ENCODE peak calls at places on chromosomes 5 and 9, in nine cellular contexts. L is activated CD4-positive, CD25-positive, alpha-beta regulatory T cell treated with anti-CD3 and anti-CD28 coated beads, Interleukin-2, amount 50 U/mL, for 72 hours; R is cardiac fibroblast; A is lung microvascular endothelial cell; J is GM12891; M is nucleus accumbens; I is HuH-7; V is NAMALWA; S is NCI-H2107. P is an unnamed sample.

GRCh38 chr5:2981035-2981434 is 229.6 kb upstream of the IRX2 start:
- DNase-seq in L (no peak), R (no peak), A (no peak), J (no peak), M (no peak), I (no peak), V (no peak), S (no peak), P (no peak)

GRCh38 chr5:127205147-127205546 is 85.4 kb upstream of the MEGF10 start:
- DNase-seq in L (no peak), R (no peak), A (no peak), J (no peak), M (no peak), I (no peak), V (no peak), S (no peak), P (no peak)

GRCh38 chr9:97985058-97985861 is 2.1 kb downstream of the ANP32B start:
- DNase-seq in L (no peak), R (peak), A (peak), J (no peak), M (no peak), I (no peak), V (peak), S (no peak), P (peak)

GRCh38 chr9:96021616-96022444 is 146.3 kb downstream of the ERCC6L2 start:
- DNase-seq in L (no peak), R (no peak), A (no peak), J (no peak), M (no peak), I (peak), V (no peak), S (no peak), P (no peak)

GRCh38 chr5:144332265-144332664 is 161.6 kb downstream of the KCTD16 start:
- DNase-seq in L (no peak), R (no peak), A (no peak), J (no peak), M (no peak), I (no peak), V (peak), S (no peak), P (peak)

GRCh38 chr9:113376634-113377531 is at the start of gene HDHD3:
- DNase-seq in L (peak), R (peak), A (peak), J (peak), M (peak), I (peak), V (peak), S (peak), P (peak)

GRCh38 chr9:95580812-95581761 is 64.3 kb upstream of the PTCH1 start:
- DNase-seq in L (no peak), R (no peak), A (no peak), J (no peak), M (no peak), I (no peak), V (no peak), S (no peak), P (peak)

GRCh38 chr5:8844206-8844605 is 701.7 kb downstream of the SEMA5A start:
- DNase-seq in L (no peak), R (no peak), A (no peak), J (no peak), M (no peak), I (no peak), V (no peak), S (no peak), P (no peak)

GRCh38 chr9:121768416-121769015 is 117.1 kb downstream of the DAB2IP start:
- DNase-seq in L (no peak), R (no peak), A (no peak), J (no peak), M (no peak), I (no peak), V (no peak), S (no peak), P (no peak)

GRCh38 chr9:79477955-79478751 is 93.6 kb upstream of the TLE4 start:
- DNase-seq in L (no peak), R (peak), A (peak), J (no peak), M (no peak), I (peak), V (peak), S (no peak), P (peak)

GRCh38 chr5:96626956-96627355 is 35.2 kb upstream of the CAST start:
- DNase-seq in L (no peak), R (peak), A (no peak), J (no peak), M (no peak), I (no peak), V (no peak), S (no peak), P (no peak)

GRCh38 chr9:114227288-114228033 is 72.1 kb downstream of the COL27A1 start:
- DNase-seq in L (no peak), R (no peak), A (no peak), J (no peak), M (no peak), I (no peak), V (no peak), S (no peak), P (no peak)

GRCh38 chr5:131270809-131271208 is 7.0 kb downstream of the CDC42SE2 start:
- DNase-seq in L (no peak), R (no peak), A (peak), J (no peak), M (no peak), I (no peak), V (no peak), S (no peak), P (no peak)

GRCh38 chr5:74201334-74202081 is 439.0 kb downstream of the ENC1 start:
- DNase-seq in L (no peak), R (peak), A (peak), J (no peak), M (no peak), I (no peak), V (no peak), S (no peak), P (peak)

GRCh38 chr5:77398896-77399295 is 93.2 kb downstream of the WDR41 start:
- DNase-seq in L (no peak), R (no peak), A (no peak), J (no peak), M (no peak), I (no peak), V (no peak), S (no peak), P (no peak)

GRCh38 chr5:19099195-19099594 is 888.8 kb downstream of the CDH18 start:
- DNase-seq in L (no peak), R (no peak), A (no peak), J (no peak), M (no peak), I (no peak), V (no peak), S (no peak), P (no peak)

GRCh38 chr5:109105631-109106267 is 304.0 kb downstream of the PJA2 start:
- DNase-seq in L (no peak), R (peak), A (peak), J (no peak), M (no peak), I (no peak), V (no peak), S (no peak), P (peak)

GRCh38 chr5:143398451-143399237 is 4.8 kb downstream of the NR3C1 start:
- DNase-seq in L (no peak), R (no peak), A (no peak), J (no peak), M (no peak), I (no peak), V (peak), S (no peak), P (no peak)